ENCODE peak calls at places on chromosome 13, in seven cellular contexts. One of them, this sample, is unnamed.

GRCh38 chr13:86922936-86923335 is 748.2 kb upstream of the SLITRK5 start:
- DNase-seq in GM10248: no peak
- DNase-seq in mesenchymal stem cell: peak
- DNase-seq in anterior cingulate cortex: no peak
- DNase-seq in EH: no peak
- DNase-seq in T-helper 2 cell: no peak
- DNase-seq in SW 1271: no peak
- DNase-seq in this sample: no peak

GRCh38 chr13:97072297-97072696 is 78.0 kb upstream of the OXGR1 start:
- DNase-seq in GM10248: no peak
- DNase-seq in mesenchymal stem cell: no peak
- DNase-seq in anterior cingulate cortex: no peak
- DNase-seq in EH: no peak
- DNase-seq in T-helper 2 cell: no peak
- DNase-seq in SW 1271: no peak
- DNase-seq in this sample: no peak

GRCh38 chr13:66574606-66575005 is 655.5 kb downstream of the PCDH9 start:
- DNase-seq in GM10248: no peak
- DNase-seq in mesenchymal stem cell: no peak
- DNase-seq in anterior cingulate cortex: no peak
- DNase-seq in EH: peak
- DNase-seq in T-helper 2 cell: no peak
- DNase-seq in SW 1271: no peak
- DNase-seq in this sample: no peak

GRCh38 chr13:97122381-97122996 is 99.6 kb upstream of the MBNL2 start:
- DNase-seq in GM10248: no peak
- DNase-seq in mesenchymal stem cell: peak
- DNase-seq in anterior cingulate cortex: no peak
- DNase-seq in EH: peak
- DNase-seq in T-helper 2 cell: no peak
- DNase-seq in SW 1271: peak
- DNase-seq in this sample: no peak

GRCh38 chr13:51912091-51912490 is 50.3 kb downstream of the CCDC70 start:
- DNase-seq in GM10248: no peak
- DNase-seq in mesenchymal stem cell: no peak
- DNase-seq in anterior cingulate cortex: peak
- DNase-seq in EH: no peak
- DNase-seq in T-helper 2 cell: no peak
- DNase-seq in SW 1271: no peak
- DNase-seq in this sample: no peak

GRCh38 chr13:113124211-113125025 is 1.8 kb downstream of the F10 start:
- DNase-seq in GM10248: no peak
- DNase-seq in mesenchymal stem cell: no peak
- DNase-seq in anterior cingulate cortex: no peak
- DNase-seq in EH: no peak
- DNase-seq in T-helper 2 cell: no peak
- DNase-seq in SW 1271: no peak
- DNase-seq in this sample: no peak

GRCh38 chr13:40619479-40619814 is 47.0 kb downstream of the FOXO1 start:
- DNase-seq in GM10248: no peak
- DNase-seq in mesenchymal stem cell: no peak
- DNase-seq in anterior cingulate cortex: no peak
- DNase-seq in EH: peak
- DNase-seq in T-helper 2 cell: no peak
- DNase-seq in SW 1271: no peak
- DNase-seq in this sample: no peak

GRCh38 chr13:45510671-45511070 is 45.9 kb downstream of the COG3 start:
- DNase-seq in GM10248: no peak
- DNase-seq in mesenchymal stem cell: no peak
- DNase-seq in anterior cingulate cortex: no peak
- DNase-seq in EH: no peak
- DNase-seq in T-helper 2 cell: no peak
- DNase-seq in SW 1271: no peak
- DNase-seq in this sample: no peak

GRCh38 chr13:97125051-97125809 is 96.9 kb upstream of the MBNL2 start:
- DNase-seq in GM10248: no peak
- DNase-seq in mesenchymal stem cell: peak
- DNase-seq in anterior cingulate cortex: no peak
- DNase-seq in EH: peak
- DNase-seq in T-helper 2 cell: peak
- DNase-seq in SW 1271: no peak
- DNase-seq in this sample: peak

GRCh38 chr13:94674609-94675348 is 37.6 kb downstream of the SOX21 start:
- DNase-seq in GM10248: peak
- DNase-seq in mesenchymal stem cell: peak
- DNase-seq in anterior cingulate cortex: no peak
- DNase-seq in EH: peak
- DNase-seq in T-helper 2 cell: peak
- DNase-seq in SW 1271: peak
- DNase-seq in this sample: no peak

GRCh38 chr13:91101436-91101835 is 246.1 kb upstream of the MIR17HG start:
- DNase-seq in GM10248: no peak
- DNase-seq in mesenchymal stem cell: no peak
- DNase-seq in anterior cingulate cortex: no peak
- DNase-seq in EH: no peak
- DNase-seq in T-helper 2 cell: no peak
- DNase-seq in SW 1271: no peak
- DNase-seq in this sample: no peak

GRCh38 chr13:56773148-56773547 is 367.6 kb upstream of the PRR20A start:
- DNase-seq in GM10248: no peak
- DNase-seq in mesenchymal stem cell: no peak
- DNase-seq in anterior cingulate cortex: no peak
- DNase-seq in EH: no peak
- DNase-seq in T-helper 2 cell: no peak
- DNase-seq in SW 1271: no peak
- DNase-seq in this sample: no peak

GRCh38 chr13:33307820-33308219 is 22.3 kb upstream of the STARD13 start:
- DNase-seq in GM10248: no peak
- DNase-seq in mesenchymal stem cell: no peak
- DNase-seq in anterior cingulate cortex: no peak
- DNase-seq in EH: peak
- DNase-seq in T-helper 2 cell: no peak
- DNase-seq in SW 1271: no peak
- DNase-seq in this sample: no peak

GRCh38 chr13:99062593-99062992 is 84.7 kb upstream of the DOCK9 start:
- DNase-seq in GM10248: no peak
- DNase-seq in mesenchymal stem cell: no peak
- DNase-seq in anterior cingulate cortex: no peak
- DNase-seq in EH: peak
- DNase-seq in T-helper 2 cell: no peak
- DNase-seq in SW 1271: no peak
- DNase-seq in this sample: no peak

GRCh38 chr13:37561031-37561430 is 37.5 kb downstream of the POSTN start:
- DNase-seq in GM10248: no peak
- DNase-seq in mesenchymal stem cell: no peak
- DNase-seq in anterior cingulate cortex: no peak
- DNase-seq in EH: peak
- DNase-seq in T-helper 2 cell: no peak
- DNase-seq in SW 1271: no peak
- DNase-seq in this sample: no peak

GRCh38 chr13:20035130-20035529 is 76.6 kb downstream of the ZMYM2 start:
- DNase-seq in GM10248: no peak
- DNase-seq in mesenchymal stem cell: no peak
- DNase-seq in anterior cingulate cortex: no peak
- DNase-seq in EH: no peak
- DNase-seq in T-helper 2 cell: no peak
- DNase-seq in SW 1271: no peak
- DNase-seq in this sample: no peak

GRCh38 chr13:113879506-113880360 is 15.9 kb upstream of the GAS6 start:
- DNase-seq in GM10248: peak
- DNase-seq in mesenchymal stem cell: no peak
- DNase-seq in anterior cingulate cortex: no peak
- DNase-seq in EH: no peak
- DNase-seq in T-helper 2 cell: no peak
- DNase-seq in SW 1271: no peak
- DNase-seq in this sample: no peak

GRCh38 chr13:50914301-50914700 is 4.7 kb downstream of the RNASEH2B start:
- DNase-seq in GM10248: no peak
- DNase-seq in mesenchymal stem cell: peak
- DNase-seq in anterior cingulate cortex: no peak
- DNase-seq in EH: no peak
- DNase-seq in T-helper 2 cell: no peak
- DNase-seq in SW 1271: no peak
- DNase-seq in this sample: no peak

GRCh38 chr13:109941951-109942350 is 155.6 kb upstream of the IRS2 start:
- DNase-seq in GM10248: no peak
- DNase-seq in mesenchymal stem cell: no peak
- DNase-seq in anterior cingulate cortex: no peak
- DNase-seq in EH: peak
- DNase-seq in T-helper 2 cell: no peak
- DNase-seq in SW 1271: no peak
- DNase-seq in this sample: no peak

GRCh38 chr13:108807841-108808240 is 178.4 kb downstream of the MYO16 start:
- DNase-seq in GM10248: no peak
- DNase-seq in mesenchymal stem cell: no peak
- DNase-seq in anterior cingulate cortex: no peak
- DNase-seq in EH: no peak
- DNase-seq in T-helper 2 cell: no peak
- DNase-seq in SW 1271: no peak
- DNase-seq in this sample: no peak

GRCh38 chr13:71979616-71980015 is 112.6 kb upstream of the DACH1 start:
- DNase-seq in GM10248: no peak
- DNase-seq in mesenchymal stem cell: peak
- DNase-seq in anterior cingulate cortex: no peak
- DNase-seq in EH: no peak
- DNase-seq in T-helper 2 cell: no peak
- DNase-seq in SW 1271: no peak
- DNase-seq in this sample: no peak

GRCh38 chr13:72960541-72960940 is 98.3 kb upstream of the KLF5 start:
- DNase-seq in GM10248: no peak
- DNase-seq in mesenchymal stem cell: no peak
- DNase-seq in anterior cingulate cortex: no peak
- DNase-seq in EH: no peak
- DNase-seq in T-helper 2 cell: no peak
- DNase-seq in SW 1271: no peak
- DNase-seq in this sample: no peak

GRCh38 chr13:23506071-23506820 is 64.0 kb upstream of the TNFRSF19 start:
- DNase-seq in GM10248: no peak
- DNase-seq in mesenchymal stem cell: peak
- DNase-seq in anterior cingulate cortex: no peak
- DNase-seq in EH: peak
- DNase-seq in T-helper 2 cell: no peak
- DNase-seq in SW 1271: no peak
- DNase-seq in this sample: no peak

GRCh38 chr13:94232956-94233355 is 246.5 kb downstream of the DCT start:
- DNase-seq in GM10248: no peak
- DNase-seq in mesenchymal stem cell: no peak
- DNase-seq in anterior cingulate cortex: no peak
- DNase-seq in EH: no peak
- DNase-seq in T-helper 2 cell: no peak
- DNase-seq in SW 1271: no peak
- DNase-seq in this sample: no peak

GRCh38 chr13:113035209-113035800 is 66.3 kb downstream of the MCF2L start:
- DNase-seq in GM10248: no peak
- DNase-seq in mesenchymal stem cell: no peak
- DNase-seq in anterior cingulate cortex: no peak
- DNase-seq in EH: no peak
- DNase-seq in T-helper 2 cell: no peak
- DNase-seq in SW 1271: no peak
- DNase-seq in this sample: no peak